ENCODE peak calls at places on chromosomes 13 and 19, in four cellular contexts. Z is adrenal gland, E is stomach, S is breast epithelium. F is an unnamed sample. For H3K4me1, the result is how much of the 10 kb centered on the place peaks cover.

GRCh38 chr13:59178344-59178743 is 985.4 kb downstream of the DIAPH3 start:
- DNase-seq in S (no peak), E (no peak), Z (no peak), F (no peak)

GRCh38 chr19:3793799-3794198 is 7.6 kb upstream of the MATK start:
- DNase-seq in E (no peak), S (no peak), Z (no peak), F (no peak)

GRCh38 chr13:52809310-52809769 is 39.1 kb downstream of the PCDH8 start:
- DNase-seq in S (peak), Z (peak), E (peak), F (peak)

GRCh38 chr13:99990045-99990977 is 8.7 kb downstream of the ZIC2 start:
- DNase-seq in S (no peak), E (no peak), Z (no peak), F (no peak)

GRCh38 chr19:29551774-29552173 is 26.0 kb downstream of the VSTM2B start:
- DNase-seq in Z (no peak), E (peak), S (no peak), F (no peak)

GRCh38 chr13:94711561-94712286 is 621 bp downstream of the SOX21 start:
- DNase-seq in S (no peak), Z (no peak), E (no peak), F (no peak)

GRCh38 chr19:5952193-5953033 is 25.5 kb downstream of the RANBP3 start:
- DNase-seq in E (no peak), S (no peak), Z (no peak), F (no peak)

GRCh38 chr13:41842029-41842428 is 118.9 kb downstream of the VWA8 start:
- DNase-seq in S (no peak), E (no peak), Z (peak), F (no peak)

GRCh38 chr13:66933994-66934393 is 296.1 kb downstream of the PCDH9 start:
- DNase-seq in Z (no peak), E (no peak), S (no peak), F (no peak)

GRCh38 chr19:5394907-5395505 is 54.4 kb upstream of the PTPRS start:
- DNase-seq in Z (no peak), E (no peak), S (no peak), F (no peak)

GRCh38 chr13:29922896-29923295 is 72.5 kb upstream of the UBL3 start:
- DNase-seq in S (no peak), Z (no peak), E (no peak), F (no peak)

GRCh38 chr13:40680659-40681323 is 14.3 kb upstream of the FOXO1 start:
- DNase-seq in Z (no peak), E (no peak), S (no peak), F (no peak)

GRCh38 chr19:17488593-17489391 is 18.5 kb downstream of the SLC27A1 start:
- DNase-seq in S (peak), E (peak), Z (peak), F (peak)

GRCh38 chr19:48487944-48488343 is 18.8 kb downstream of the CYTH2 start:
- DNase-seq in E (peak), Z (peak), S (peak), F (no peak)

GRCh38 chr19:34766386-34766785 is 6.6 kb downstream of the ZNF599 start:
- DNase-seq in S (no peak), E (no peak), Z (no peak), F (no peak)

GRCh38 chr19:48351341-48351752 is 12.4 kb downstream of the TMEM143 start:
- DNase-seq in E (peak), Z (peak), S (no peak), F (peak)

GRCh38 chr19:47436712-47437401 is 17.5 kb upstream of the MEIS3 start:
- DNase-seq in S (peak), Z (peak), E (peak), F (peak)

GRCh38 chr13:30997697-30998547 is 65.5 kb downstream of the TEX26 start:
- DNase-seq in E (no peak), Z (peak), S (no peak), F (no peak)

GRCh38 chr19:56838930-56839664 is 1.4 kb downstream of the PEG3 start:
- DNase-seq in E (peak), S (peak), Z (peak), F (peak)

GRCh38 chr19:46617566-46618079 is 7.3 kb downstream of the PTGIR start:
- DNase-seq in Z (no peak), E (no peak), S (no peak), F (no peak)

GRCh38 chr19:17294051-17294891 is 9.0 kb downstream of the ABHD8 start:
- DNase-seq in Z (peak), E (no peak), S (no peak), F (peak)

GRCh38 chr19:42185281-42185680 is 32.2 kb downstream of the DEDD2 start:
- DNase-seq in Z (no peak), S (no peak), E (no peak), F (no peak)

DNA sequence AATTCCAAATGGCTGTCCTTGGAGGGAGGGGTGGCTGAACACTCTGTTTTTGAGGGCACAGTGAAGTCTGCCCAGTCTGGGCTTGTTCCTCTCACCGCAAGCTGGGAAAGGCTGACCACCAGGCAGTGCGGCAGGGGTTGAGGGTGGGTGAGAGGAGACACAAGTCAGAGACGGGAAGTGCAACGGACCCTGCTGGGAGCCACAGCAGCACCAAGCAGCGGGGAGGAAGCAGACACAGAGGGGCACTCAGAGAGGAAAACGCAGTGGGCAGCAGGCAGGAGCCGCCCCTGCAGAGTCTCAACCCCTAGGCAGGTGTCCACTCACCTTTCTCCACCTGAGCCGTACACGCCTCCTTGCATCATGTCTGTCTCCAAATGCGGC is 15.6 kb downstream of the AKAP8L start:
- DNase-seq in Z (no peak), E (no peak), S (no peak), F (no peak)
- TF ChIP-seq POLR2A in Z (no peak), E (no peak), S (no peak), F (no peak)

DNA sequence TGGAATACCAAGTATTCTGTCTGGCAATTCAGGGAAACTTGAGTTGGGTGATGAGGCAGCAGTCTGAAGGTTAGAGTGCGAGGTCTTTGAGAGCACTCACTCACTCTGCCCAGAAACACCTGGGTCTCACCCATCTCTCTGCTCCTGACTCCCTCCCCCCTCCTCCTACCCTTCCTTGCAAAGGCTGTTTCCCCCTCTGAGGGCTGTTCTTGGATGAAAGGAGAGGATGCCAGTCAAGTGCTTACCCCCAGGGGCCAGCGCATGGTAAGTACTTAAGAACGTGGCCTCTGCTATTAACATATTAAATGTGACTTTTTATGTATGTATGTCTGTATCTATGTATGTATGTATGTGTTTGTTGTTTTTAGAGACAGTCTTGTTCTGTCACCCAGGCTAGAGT is 22.5 kb downstream of the SIPA1L3 start:
- DNase-seq in Z (no peak), S (no peak), E (no peak), F (no peak)
- TF ChIP-seq CTCF in Z (no peak), S (no peak), E (no peak), F (no peak)

GRCh38 chr13:46173656-46174055 is 8.3 kb downstream of the LCP1 start:
- DNase-seq in Z (no peak), S (no peak), E (no peak), F (no peak)
- H3K4me1 ChIP-seq in Z (under half), S (under half), E (under half), F (under half)

GRCh38 chr13:32253911-32254399 is 61.2 kb downstream of the ZAR1L start:
- DNase-seq in Z (no peak), S (no peak), E (peak), F (no peak)

GRCh38 chr13:32254416-32254815 is 60.7 kb downstream of the ZAR1L start:
- DNase-seq in E (no peak), S (no peak), Z (no peak), F (no peak)

GRCh38 chr13:32254916-32255743 is 60.0 kb downstream of the ZAR1L start:
- DNase-seq in Z (no peak), E (no peak), S (no peak), F (no peak)

GRCh38 chr13:32256243-32256642 is 58.9 kb downstream of the ZAR1L start:
- DNase-seq in Z (no peak), S (no peak), E (no peak), F (no peak)

DNA sequence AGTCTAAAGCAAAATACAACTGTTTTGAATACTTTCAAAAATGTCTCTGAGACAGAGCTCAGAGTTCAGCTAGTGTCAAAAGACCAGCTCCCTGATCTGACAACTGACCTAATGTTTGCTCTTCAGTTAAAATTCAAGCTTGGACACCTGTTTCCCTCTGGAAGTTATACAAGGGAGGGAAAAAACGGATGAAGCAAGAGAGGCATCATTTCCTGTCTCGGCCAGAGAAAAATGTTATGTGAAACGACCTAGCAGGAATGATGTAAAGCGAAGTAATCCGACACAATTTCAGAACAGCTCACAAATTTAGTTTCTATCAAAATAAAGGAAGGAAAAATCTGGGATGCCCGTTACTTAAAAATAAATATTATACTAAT is 59.4 kb downstream of the ZAR1L start:
- DNase-seq in E (no peak), Z (no peak), S (no peak), F (no peak)
- TF ChIP-seq POLR2A in E (no peak), Z (no peak), S (no peak), F (no peak)

GRCh38 chr19:49801401-49801888 is 11.6 kb downstream of the FUZ start:
- DNase-seq in Z (peak), E (no peak), S (no peak), F (peak)
- TF ChIP-seq CTCF in Z (no peak), E (no peak), S (no peak), F (no peak)

GRCh38 chr13:110240943-110241342 is 66.0 kb downstream of the COL4A1 start:
- DNase-seq in S (no peak), Z (no peak), E (no peak), F (no peak)
- H3K4me1 ChIP-seq in S (under half), Z (under half), E (half or more), F (under half)

GRCh38 chr13:112587359-112587766 is 590 bp downstream of the TUBGCP3 start:
- DNase-seq in S (peak), Z (peak), E (peak), F (peak)
- TF ChIP-seq POLR2A in S (no peak), Z (peak), E (no peak), F (no peak)